ENCODE peak calls at places on chromosomes 12 and 14, in five cellular contexts. Q, J, N, S and O are unnamed samples.

GRCh38 chr12:115229517-115229916 is 545.5 kb upstream of the TBX3 start:
- DNase-seq in S (no peak), N (no peak), Q (no peak), J (no peak), O (no peak)

GRCh38 chr12:31118347-31118830 is 44.7 kb downstream of the DDX11 start:
- DNase-seq in S (no peak), J (no peak), N (no peak), Q (no peak), O (no peak)

GRCh38 chr12:31021809-31022492 is 51.7 kb upstream of the DDX11 start:
- DNase-seq in N (no peak), J (no peak), Q (no peak), S (no peak), O (no peak)

GRCh38 chr12:54629925-54630324 is 4.8 kb downstream of the LACRT start:
- DNase-seq in S (no peak), Q (no peak), N (no peak), J (no peak), O (no peak)

GRCh38 chr12:49643961-49644619 is 20.7 kb downstream of the PRPF40B start:
- DNase-seq in Q (no peak), J (no peak), S (no peak), N (no peak), O (no peak)

GRCh38 chr14:105107351-105107750 is 42.1 kb upstream of the GPR132 start:
- DNase-seq in S (no peak), J (no peak), N (no peak), Q (no peak), O (no peak)

GRCh38 chr12:48185181-48185919 is 1.9 kb downstream of the CCDC184 start:
- DNase-seq in N (no peak), S (peak), J (no peak), Q (peak), O (no peak)

GRCh38 chr14:92501891-92502351 is 11.7 kb upstream of the RIN3 start:
- DNase-seq in J (no peak), S (peak), N (no peak), Q (no peak), O (no peak)

GRCh38 chr12:96368233-96368632 is 32.0 kb downstream of the CDK17 start:
- DNase-seq in J (no peak), Q (peak), N (no peak), S (peak), O (no peak)

GRCh38 chr12:47121146-47121545 is 41.4 kb upstream of the AMIGO2 start:
- DNase-seq in Q (no peak), N (no peak), J (no peak), S (no peak), O (no peak)